ENCODE peak calls at places on chromosomes 12 and 14, in five cellular contexts. L is GM10248; E is activated CD4-positive, alpha-beta T cell treated with anti-CD3 and anti-CD28 coated beads, Interleukin-2, amount 10 ng/mL, durations not matched to agents 7 days and 5 days; W is GDM1; U is activated CD4-positive, alpha-beta memory T cell treated with anti-CD3 and anti-CD28 coated beads, Interleukin-2, amount 10 ng/mL, durations not matched to agents 7 days and 5 days. N is an unnamed sample.

GRCh38 chr12:92129609-92130008 is 16.0 kb downstream of the BTG1 start:
- DNase-seq in U (no peak), W (no peak), E (no peak), L (no peak), N (no peak)

GRCh38 chr12:1793426-1794210 is 26.7 kb upstream of the LRTM2 start:
- DNase-seq in W (no peak), E (no peak), U (no peak), L (no peak), N (no peak)

GRCh38 chr14:68522510-68523325 is 270.1 kb downstream of the ZFP36L1 start:
- DNase-seq in L (no peak), E (no peak), U (no peak), W (no peak), N (no peak)

GRCh38 chr12:88750867-88751543 is 170.7 kb upstream of the KITLG start:
- DNase-seq in W (no peak), U (no peak), L (no peak), E (no peak), N (no peak)

GRCh38 chr14:54396493-54397335 is at the start of gene CDKN3:
- DNase-seq in L (peak), E (peak), W (peak), U (peak), N (peak)

GRCh38 chr12:73352826-73353225 is 1080.7 kb downstream of the TRHDE start:
- DNase-seq in E (no peak), U (no peak), W (no peak), L (no peak), N (no peak)

GRCh38 chr12:23771230-23771949 is 178.1 kb downstream of the SOX5 start:
- DNase-seq in U (no peak), E (no peak), W (no peak), L (no peak), N (peak)

GRCh38 chr14:21022686-21023085 is 2.2 kb downstream of the NDRG2 start:
- DNase-seq in E (no peak), L (no peak), U (no peak), W (no peak), N (no peak)

GRCh38 chr12:132523576-132524331 is 33.8 kb downstream of the FBRSL1 start:
- DNase-seq in W (peak), L (peak), E (peak), U (peak), N (peak)

GRCh38 chr12:68113644-68114043 is 45.9 kb downstream of the IFNG start:
- DNase-seq in W (no peak), U (peak), E (peak), L (peak), N (no peak)

GRCh38 chr12:98185606-98186005 is 329.8 kb upstream of the TMPO start:
- DNase-seq in W (no peak), E (no peak), U (no peak), L (no peak), N (no peak)

GRCh38 chr12:13390381-13390856 is 193.9 kb downstream of the EMP1 start:
- DNase-seq in L (no peak), W (no peak), E (no peak), U (no peak), N (peak)

GRCh38 chr14:61533513-61534255 is 161.6 kb upstream of the HIF1A start:
- DNase-seq in L (no peak), W (no peak), U (no peak), E (no peak), N (no peak)

GRCh38 chr14:57816568-57817284 is 49.2 kb downstream of the SLC35F4 start:
- DNase-seq in E (no peak), U (no peak), L (peak), W (no peak), N (no peak)

GRCh38 chr14:89922549-89922907 is 32.0 kb downstream of the EFCAB11 start:
- DNase-seq in L (no peak), E (no peak), W (no peak), U (no peak), N (no peak)

GRCh38 chr12:91577586-91578539 is 395.2 kb upstream of the DCN start:
- DNase-seq in U (no peak), W (no peak), L (peak), E (no peak), N (peak)

GRCh38 chr12:105261010-105261409 is 25.0 kb upstream of the APPL2 start:
- DNase-seq in L (no peak), E (no peak), W (no peak), U (no peak), N (no peak)

GRCh38 chr12:85798122-85798521 is 38.1 kb downstream of the RASSF9 start:
- DNase-seq in E (no peak), U (no peak), W (no peak), L (no peak), N (no peak)

GRCh38 chr14:61152851-61153364 is 128.2 kb downstream of the TMEM30B start:
- DNase-seq in E (no peak), L (no peak), W (no peak), U (no peak), N (no peak)

N was measured in midbrain.